ENCODE peak calls at places on chromosomes 16 and 17, in ten cellular contexts. O is progenitor cell of endocrine pancreas, X is RPMI7951, C is omental fat pad, M is left cardiac atrium, T is GM03348, U is NCI-H1105 treated with DMSO at 0.1 percent for 48 hours, V is KG1, P is H7, Z is A673. H is an unnamed sample.

GRCh38 chr17:63996430-63997182 is 1.5 kb upstream of the PRR29 start:
- DNase-seq in O (no peak), X (no peak), C (no peak), M (no peak), T (no peak), U (no peak), V (no peak), P (no peak), Z (no peak), H (peak)

GRCh38 chr16:55490301-55490700 is 11.3 kb downstream of the MMP2 start:
- DNase-seq in O (no peak), X (no peak), C (no peak), M (no peak), T (no peak), U (no peak), V (no peak), P (no peak), Z (no peak), H (no peak)

GRCh38 chr16:80366023-80366422 is 174.8 kb upstream of the DYNLRB2 start:
- DNase-seq in O (no peak), X (peak), C (no peak), M (no peak), T (no peak), U (no peak), V (no peak), P (no peak), Z (no peak), H (no peak)

GRCh38 chr17:63841350-63842172 is 924 bp downstream of the SMARCD2 start:
- DNase-seq in O (no peak), X (peak), C (peak), M (peak), T (peak), U (no peak), V (no peak), P (peak), Z (no peak), H (peak)

GRCh38 chr17:42266918-42267766 is 9.0 kb downstream of the STAT5B start:
- DNase-seq in O (no peak), X (peak), C (no peak), M (no peak), T (no peak), U (no peak), V (no peak), P (no peak), Z (no peak), H (no peak)

GRCh38 chr16:10619271-10619849 is 39.0 kb upstream of the EMP2 start:
- DNase-seq in O (no peak), X (no peak), C (peak), M (peak), T (no peak), U (no peak), V (no peak), P (peak), Z (peak), H (peak)

GRCh38 chr17:67534941-67535340 is 157.9 kb downstream of the PITPNC1 start:
- DNase-seq in O (no peak), X (peak), C (no peak), M (no peak), T (no peak), U (no peak), V (no peak), P (no peak), Z (no peak), H (no peak)

GRCh38 chr16:74726736-74727135 is 26.1 kb upstream of the MLKL start:
- DNase-seq in O (no peak), X (peak), C (no peak), M (no peak), T (no peak), U (no peak), V (peak), P (peak), Z (peak), H (no peak)

GRCh38 chr17:46192484-46193245 is 564 bp downstream of the KANSL1 start:
- DNase-seq in O (peak), X (peak), C (no peak), M (peak), T (peak), U (peak), V (no peak), P (peak), Z (peak), H (peak)

GRCh38 chr16:74224828-74225227 is 71.8 kb upstream of the PSMD7 start:
- DNase-seq in O (no peak), X (peak), C (no peak), M (no peak), T (no peak), U (no peak), V (no peak), P (no peak), Z (peak), H (no peak)

GRCh38 chr16:56475226-56475625 is 23.9 kb downstream of the OGFOD1 start:
- DNase-seq in O (no peak), X (no peak), C (no peak), M (no peak), T (no peak), U (no peak), V (no peak), P (peak), Z (peak), H (no peak)

GRCh38 chr16:83624436-83625120 is 183.2 kb upstream of the HSBP1 start:
- DNase-seq in O (no peak), X (no peak), C (no peak), M (no peak), T (no peak), U (no peak), V (no peak), P (no peak), Z (no peak), H (no peak)

GRCh38 chr17:17275991-17276390 is 5.1 kb downstream of the COPS3 start:
- DNase-seq in O (no peak), X (no peak), C (no peak), M (no peak), T (no peak), U (no peak), V (no peak), P (no peak), Z (no peak), H (no peak)

GRCh38 chr16:84876873-84877606 is 57.3 kb downstream of the CRISPLD2 start:
- DNase-seq in O (no peak), X (no peak), C (no peak), M (no peak), T (no peak), U (no peak), V (no peak), P (peak), Z (no peak), H (peak)

GRCh38 chr16:71360378-71360777 is 1.9 kb downstream of the CALB2 start:
- DNase-seq in O (no peak), X (peak), C (no peak), M (no peak), T (peak), U (no peak), V (no peak), P (no peak), Z (no peak), H (no peak)

GRCh38 chr16:14456793-14457481 is 173.1 kb downstream of the PARN start:
- DNase-seq in O (no peak), X (peak), C (no peak), M (no peak), T (no peak), U (no peak), V (no peak), P (no peak), Z (no peak), H (no peak)

GRCh38 chr16:1093284-1094123 is 2.5 kb downstream of the C1QTNF8 start:
- DNase-seq in O (no peak), X (peak), C (no peak), M (no peak), T (no peak), U (no peak), V (no peak), P (no peak), Z (peak), H (no peak)

GRCh38 chr17:44935116-44935515 is 12.5 kb downstream of the KIF18B start:
- DNase-seq in O (no peak), X (no peak), C (no peak), M (no peak), T (no peak), U (no peak), V (no peak), P (peak), Z (no peak), H (no peak)

GRCh38 chr16:13936596-13937081 is 16.7 kb downstream of the ERCC4 start:
- DNase-seq in O (no peak), X (peak), C (no peak), M (peak), T (peak), U (no peak), V (no peak), P (no peak), Z (peak), H (no peak)

H was measured in left ventricle myocardium inferior.